ENCODE peak calls at places on chromosomes 7 and 10, in five cellular contexts. L is left ventricle myocardium inferior, P is fibroblast of lung, I is tibial artery, G is cardiac muscle cell. J is an unnamed sample.

GRCh38 chr10:26909753-26910152 is 49.0 kb upstream of the ABI1 start:
- DNase-seq in L (no peak), P (no peak), I (no peak), G (no peak), J (no peak)

GRCh38 chr7:151560243-151560642 is 40.5 kb upstream of the RHEB start:
- DNase-seq in L (no peak), P (no peak), I (no peak), G (no peak), J (no peak)

GRCh38 chr7:5420841-5421625 is 2.6 kb downstream of the TNRC18 start:
- DNase-seq in L (peak; percentile 28), P (peak; percentile 20), I (no peak), G (no peak), J (peak; percentile 43)

GRCh38 chr7:22784346-22784745 is 38.3 kb downstream of the TOMM7 start:
- DNase-seq in L (no peak), P (peak; percentile 70), I (no peak), G (peak; percentile 76), J (no peak)

GRCh38 chr7:134892963-134893362 is 93.3 kb upstream of the AGBL3 start:
- DNase-seq in L (no peak), P (no peak), I (no peak), G (no peak), J (no peak)

GRCh38 chr7:130351664-130352015 is 7.0 kb downstream of the CPA5 start:
- DNase-seq in L (no peak), P (no peak), I (no peak), G (no peak), J (no peak)

GRCh38 chr7:50798126-50798525 is 15.4 kb upstream of the GRB10 start:
- DNase-seq in L (no peak), P (peak; percentile 29), I (no peak), G (no peak), J (no peak)

GRCh38 chr10:67770537-67770936 is 67.5 kb downstream of the DNAJC12 start:
- DNase-seq in L (no peak), P (no peak), I (no peak), G (no peak), J (no peak)

GRCh38 chr10:90642136-90642535 is 215.7 kb downstream of the HTR7 start:
- DNase-seq in L (no peak), P (peak; percentile 77), I (no peak), G (peak; percentile 81), J (no peak)

GRCh38 chr7:2802504-2803341 is 41.4 kb downstream of the GNA12 start:
- DNase-seq in L (peak; percentile 55), P (peak; percentile 55), I (no peak), G (peak; percentile 62), J (no peak)

GRCh38 chr7:157729566-157729965 is 392.8 kb downstream of the DNAJB6 start:
- DNase-seq in L (no peak), P (no peak), I (no peak), G (no peak), J (no peak)

GRCh38 chr10:129622736-129623135 is 155.7 kb downstream of the MGMT start:
- DNase-seq in L (no peak), P (peak; percentile 69), I (no peak), G (no peak), J (no peak)

GRCh38 chr7:131293018-131293417 is 34.7 kb upstream of the MKLN1 start:
- DNase-seq in L (peak; percentile 55), P (peak; percentile 73), I (peak; percentile 37), G (peak; percentile 28), J (no peak)

GRCh38 chr7:51325231-51325630 is 8.6 kb upstream of the COBL start:
- DNase-seq in L (no peak), P (no peak), I (no peak), G (no peak), J (no peak)

GRCh38 chr10:130658687-130659290 is 522.6 kb downstream of the GLRX3 start:
- DNase-seq in L (no peak), P (no peak), I (no peak), G (no peak), J (no peak)

GRCh38 chr10:113552723-113553122 is at the start of gene HABP2:
- DNase-seq in L (no peak), P (no peak), I (no peak), G (no peak), J (peak; percentile 67)

GRCh38 chr7:105319578-105319977 is 69.1 kb downstream of the SRPK2 start:
- DNase-seq in L (no peak), P (no peak), I (no peak), G (no peak), J (no peak)

GRCh38 chr10:120990831-120991230 is 139.7 kb downstream of the WDR11 start:
- DNase-seq in L (no peak), P (no peak), I (no peak), G (no peak), J (no peak)

GRCh38 chr7:13231216-13231615 is 543.8 kb downstream of the ARL4A start:
- DNase-seq in L (no peak), P (no peak), I (no peak), G (no peak), J (no peak)

GRCh38 chr10:28532223-28532508 is 752 bp upstream of the WAC start:
- DNase-seq in L (no peak), P (peak; percentile 59), I (peak; percentile 47), G (no peak), J (peak; percentile 85)

GRCh38 chr7:125563557-125563956 is 633.9 kb upstream of the POT1 start:
- DNase-seq in L (no peak), P (no peak), I (no peak), G (no peak), J (no peak)

GRCh38 chr7:2938514-2939192 is 94.5 kb upstream of the GNA12 start:
- DNase-seq in L (no peak), P (no peak), I (no peak), G (no peak), J (no peak)

GRCh38 chr10:72248477-72249151 is 25.1 kb upstream of the DDIT4 start:
- DNase-seq in L (peak; percentile 88), P (peak; percentile 31), I (peak; percentile 93), G (peak; percentile 84), J (peak; percentile 79)

GRCh38 chr7:20784311-20785210 is 2.1 kb downstream of the SP8 start:
- DNase-seq in L (no peak), P (no peak), I (no peak), G (no peak), J (peak; percentile 26)

GRCh38 chr10:103921248-103921647 is 3.3 kb upstream of the STN1 start:
- DNase-seq in L (no peak), P (no peak), I (no peak), G (no peak), J (no peak)

GRCh38 chr10:104424719-104425118 is 71.1 kb downstream of the CFAP58 start:
- DNase-seq in L (no peak), P (no peak), I (no peak), G (no peak), J (no peak)

GRCh38 chr7:26101471-26102151 is 50.4 kb upstream of the NFE2L3 start:
- DNase-seq in L (no peak), P (no peak), I (peak; percentile 39), G (no peak), J (no peak)

GRCh38 chr10:24374134-24374915 is 165.4 kb downstream of the KIAA1217 start:
- DNase-seq in L (no peak), P (peak; percentile 92), I (no peak), G (peak; percentile 69), J (no peak)

GRCh38 chr7:154996101-154996500 is 6.8 kb downstream of the PAXIP1 start:
- DNase-seq in L (no peak), P (no peak), I (no peak), G (no peak), J (no peak)

GRCh38 chr10:23146069-23146657 is 45.9 kb upstream of the PTF1A start:
- DNase-seq in L (no peak), P (no peak), I (no peak), G (no peak), J (no peak)

GRCh38 chr10:3397231-3397630 is 224.6 kb upstream of the PITRM1 start:
- DNase-seq in L (no peak), P (peak; percentile 18), I (no peak), G (no peak), J (no peak)

GRCh38 chr10:34994565-34995142 is 95.5 kb downstream of the CUL2 start:
- DNase-seq in L (no peak), P (peak; percentile 91), I (no peak), G (peak; percentile 87), J (peak; percentile 63)

GRCh38 chr10:34203966-34204630 is 611.0 kb downstream of the PARD3 start:
- DNase-seq in L (no peak), P (no peak), I (no peak), G (no peak), J (no peak)

GRCh38 chr10:77643795-77644468 is 6.3 kb upstream of the KCNMA1 start:
- DNase-seq in L (no peak), P (peak; percentile 59), I (no peak), G (peak; percentile 78), J (no peak)

GRCh38 chr10:13613519-13613918 is 26.8 kb downstream of the PRPF18 start:
- DNase-seq in L (no peak), P (peak; percentile 53), I (no peak), G (peak; percentile 73), J (no peak)

GRCh38 chr10:133618851-133619250 is 7.7 kb downstream of the FRG2B start:
- DNase-seq in L (no peak), P (no peak), I (no peak), G (no peak), J (peak; percentile 39)
- H3K9me3 ChIP-seq in L (no peaks in the 10 kb centered on the region), P (no peaks in the 10 kb centered on the region), I (no peaks in the 10 kb centered on the region), G (no peaks in the 10 kb centered on the region), J (no peaks in the 10 kb centered on the region)

DNA sequence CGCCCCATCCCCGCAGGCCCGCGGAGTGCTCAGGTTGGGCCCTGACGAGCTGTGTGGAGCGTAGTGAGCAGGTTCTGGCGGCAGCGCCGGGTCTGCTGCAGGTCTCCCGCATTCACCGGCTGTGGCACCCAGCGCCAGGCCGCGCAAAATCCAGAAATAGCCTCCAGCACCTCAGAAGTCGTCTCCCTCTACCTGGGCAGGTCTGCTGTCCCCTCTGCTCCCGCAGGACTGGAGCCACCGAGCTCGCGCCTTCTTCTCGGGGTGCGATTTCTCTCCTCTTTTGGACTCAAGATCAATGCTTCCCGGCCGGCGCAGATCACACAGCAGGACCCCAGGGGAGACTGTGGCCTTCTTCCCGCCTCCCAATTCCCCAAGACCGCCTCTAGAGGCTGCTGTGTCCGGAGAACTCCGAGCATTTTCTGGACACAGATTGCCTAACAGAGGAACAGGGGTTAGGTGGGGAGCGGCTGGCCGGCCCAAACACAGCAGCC is 8.4 kb downstream of the TLX1 start:
- DNase-seq in L (no peak), P (no peak), I (no peak), G (peak; percentile 37), J (no peak)
- H3K4me3 ChIP-seq in L (peak overlapping the region; percentile 51), P (no peak overlapping the region), I (no peak overlapping the region), G (no peak overlapping the region), J (no peak overlapping the region)

GRCh38 chr10:49189422-49189821 is 1.2 kb upstream of the TMEM273 start:
- DNase-seq in L (no peak), P (no peak), I (no peak), G (no peak), J (no peak)
- H3K27ac ChIP-seq in L (peak overlapping the region; percentile 84), P (no peak overlapping the region), I (no peak overlapping the region), G (no peak overlapping the region), J (no peak overlapping the region)

DNA sequence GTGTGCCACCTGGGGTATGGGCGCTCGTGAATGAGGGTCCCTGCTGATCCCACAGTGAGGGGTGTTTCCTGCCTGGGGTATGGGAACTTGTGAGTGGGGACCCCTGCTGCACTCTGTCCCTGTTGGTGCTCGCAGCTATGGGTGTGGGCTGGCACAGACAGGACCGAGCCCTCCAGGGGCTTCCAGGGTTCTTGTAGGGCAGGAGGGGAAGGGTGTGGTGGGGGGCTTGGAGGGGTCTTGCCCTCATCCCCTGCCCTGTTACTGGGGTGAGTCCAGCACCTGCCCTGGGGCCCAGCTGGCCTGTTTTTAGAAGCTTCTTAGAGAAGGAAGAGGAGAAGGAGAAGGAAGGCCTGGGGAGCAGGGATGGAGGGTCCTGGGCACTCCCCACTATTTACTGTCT is 377.0 kb upstream of the NUPR2 start:
- DNase-seq in L (no peak), P (no peak), I (no peak), G (no peak), J (no peak)
- H3K9me3 ChIP-seq in L (peaks cover 96% of the 10 kb centered on the region), P (no peaks in the 10 kb centered on the region), I (peaks cover 59% of the 10 kb centered on the region), G (no peaks in the 10 kb centered on the region), J (no peaks in the 10 kb centered on the region)

GRCh38 chr7:133582766-133583523 is 330.1 kb downstream of the EXOC4 start:
- DNase-seq in L (no peak), P (peak; percentile 85), I (no peak), G (peak; percentile 87), J (no peak)
- H3K4me3 ChIP-seq in L (no peak overlapping the region), P (no peak overlapping the region), I (no peak overlapping the region), G (no peak overlapping the region), J (no peak overlapping the region)